ENCODE peak calls at places on chromosomes 5 and 9, in nine cellular contexts. L is stomach, Q is Panc1, I is HCT116, Z is sigmoid colon, B is GM23338, W is GM12878, D is transverse colon, J is H1. E is an unnamed sample. For H3K4me1, the result is how much of the 10 kb centered on the place peaks cover.

GRCh38 chr5:131328536-131329186 is 64.8 kb downstream of the CDC42SE2 start:
- DNase-seq in J (no peak), B (no peak), I (peak), W (no peak), L (no peak), Z (no peak), D (no peak), Q (peak), E (no peak)

GRCh38 chr5:127051591-127051990 is 21.2 kb upstream of the MARCHF3 start:
- DNase-seq in Q (no peak), I (no peak), B (no peak), J (no peak), Z (no peak), D (no peak), W (no peak), L (no peak), E (no peak)

GRCh38 chr9:104304925-104305324 is 199.1 kb upstream of the OR13F1 start:
- DNase-seq in L (no peak), Q (no peak), D (no peak), Z (no peak), I (no peak), B (peak), J (no peak), W (no peak), E (no peak)

GRCh38 chr9:114051281-114051680 is 26.8 kb downstream of the AMBP start:
- DNase-seq in W (no peak), J (no peak), D (no peak), B (no peak), Q (no peak), Z (no peak), I (no peak), L (no peak), E (no peak)

GRCh38 chr9:110383491-110383890 is 45.8 kb upstream of the TXNDC8 start:
- DNase-seq in L (no peak), D (no peak), Z (no peak), J (no peak), B (no peak), Q (no peak), W (no peak), I (no peak), E (no peak)

GRCh38 chr9:91166796-91167366 is 194.8 kb downstream of the AUH start:
- DNase-seq in Q (no peak), I (no peak), L (peak), B (peak), Z (no peak), W (no peak), J (no peak), D (peak), E (no peak)

GRCh38 chr5:32090026-32090754 is 83.9 kb downstream of the GOLPH3 start:
- DNase-seq in D (no peak), Q (no peak), Z (no peak), J (no peak), W (no peak), L (no peak), B (no peak), I (no peak), E (no peak)

GRCh38 chr5:87393331-87393730 is 19.4 kb downstream of the CCNH start:
- DNase-seq in B (no peak), I (no peak), Q (peak), Z (no peak), J (no peak), D (no peak), L (no peak), W (no peak), E (no peak)

GRCh38 chr5:81825237-81825636 is 74.3 kb upstream of the SSBP2 start:
- DNase-seq in Z (peak), J (no peak), I (no peak), Q (no peak), W (no peak), B (no peak), D (peak), L (peak), E (no peak)

GRCh38 chr5:84255318-84255717 is 129.4 kb downstream of the EDIL3 start:
- DNase-seq in W (no peak), D (no peak), I (peak), Q (no peak), J (no peak), B (peak), Z (no peak), L (no peak), E (no peak)

GRCh38 chr5:168712280-168712924 is 133.2 kb upstream of the PANK3 start:
- DNase-seq in B (peak), D (no peak), I (peak), J (peak), W (no peak), Z (no peak), L (no peak), Q (peak), E (no peak)

GRCh38 chr9:126228779-126229444 is 97.7 kb upstream of the MVB12B start:
- DNase-seq in D (peak), W (no peak), L (peak), I (peak), Q (peak), B (peak), J (peak), Z (peak), E (peak)

GRCh38 chr9:19999491-20000057 is 210.7 kb upstream of the SLC24A2 start:
- DNase-seq in W (peak), Z (no peak), L (no peak), I (peak), B (no peak), J (no peak), D (no peak), Q (peak), E (no peak)
- TF ChIP-seq POLR2AphosphoS5 in W (no peak), Z (no peak), L (no peak), I (no peak), B (no peak), J (no peak), D (no peak), Q (no peak), E (no peak)

DNA sequence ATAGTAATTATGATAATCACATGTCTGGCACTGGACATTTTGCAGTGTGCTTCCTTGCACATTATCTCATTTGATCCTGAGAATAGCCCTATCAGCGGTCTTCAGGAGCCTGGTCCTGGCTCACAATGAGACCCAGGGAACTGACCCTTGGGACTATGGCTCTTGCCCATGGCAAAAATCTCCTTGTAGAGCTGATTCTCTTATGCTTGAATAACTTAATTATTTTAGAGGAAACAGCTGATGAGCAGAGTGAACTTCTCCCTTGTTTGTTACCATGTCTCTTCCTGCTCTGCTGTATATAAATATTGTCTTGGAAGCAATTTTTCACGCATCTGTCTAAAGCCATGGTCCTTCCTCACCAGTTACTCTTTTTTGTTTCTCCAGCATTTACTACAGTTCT is 272.6 kb downstream of the NR3C1 start:
- DNase-seq in J (no peak), B (no peak), L (no peak), D (no peak), Z (no peak), Q (no peak), I (no peak), W (no peak), E (no peak)
- H3K4me1 ChIP-seq in J (under half), B (under half), L (under half), D (under half), Z (under half), Q (under half), I (under half), W (under half), E (under half)

DNA sequence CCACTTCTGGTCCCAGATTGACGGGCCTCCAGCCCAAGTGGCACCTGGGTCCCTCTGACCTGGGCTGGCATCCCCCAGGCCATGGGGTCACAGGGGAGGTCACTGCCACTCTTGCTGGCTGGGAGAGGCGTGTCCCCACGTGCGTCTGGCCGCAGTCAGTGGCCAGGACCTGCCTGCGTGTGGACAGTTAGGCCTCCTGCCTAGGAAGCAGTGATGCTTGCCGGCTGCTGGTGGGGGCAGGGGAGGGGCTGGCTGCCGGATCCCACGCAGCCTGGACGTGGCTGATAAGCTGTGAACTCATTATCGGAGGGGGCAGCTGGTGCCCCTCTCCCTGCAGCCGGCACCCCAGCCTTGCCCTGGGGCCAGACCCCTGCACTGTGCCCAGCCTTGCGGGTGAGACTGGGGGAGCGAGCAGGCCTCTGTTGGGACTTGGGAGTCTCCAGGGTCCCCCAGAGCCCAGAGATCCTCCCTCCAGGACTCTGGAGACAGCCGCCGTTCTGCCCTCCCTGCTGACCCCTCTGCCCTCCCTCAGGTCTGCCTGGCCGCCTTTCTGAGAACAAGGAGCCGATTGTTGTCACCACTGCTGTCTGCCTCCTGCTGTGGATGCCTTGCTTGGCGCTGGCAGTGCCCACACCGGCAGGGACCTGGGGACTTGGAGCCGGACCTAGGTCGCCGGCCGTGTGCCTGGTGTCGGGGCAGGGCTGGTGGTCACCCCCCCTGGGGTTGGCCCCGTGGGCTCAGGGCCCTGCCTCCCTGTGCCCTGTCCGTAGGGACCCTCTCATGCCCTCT is 12.3 kb downstream of the RXRA start:
- DNase-seq in B (no peak), L (peak), Z (no peak), J (no peak), W (no peak), Q (no peak), I (no peak), D (no peak), E (no peak)
- H3K4me3 ChIP-seq in B (no peak), L (peak), Z (peak), J (no peak), W (no peak), Q (no peak), I (no peak), D (no peak), E (no peak)

GRCh38 chr9:121354141-121354540 is 15.9 kb downstream of the STOM start:
- DNase-seq in W (no peak), B (no peak), I (no peak), Z (no peak), D (peak), L (no peak), J (no peak), Q (no peak), E (no peak)
- TF ChIP-seq POLR2AphosphoS5 in W (no peak), B (no peak), I (no peak), Z (no peak), D (no peak), L (peak), J (no peak), Q (no peak), E (peak)

DNA sequence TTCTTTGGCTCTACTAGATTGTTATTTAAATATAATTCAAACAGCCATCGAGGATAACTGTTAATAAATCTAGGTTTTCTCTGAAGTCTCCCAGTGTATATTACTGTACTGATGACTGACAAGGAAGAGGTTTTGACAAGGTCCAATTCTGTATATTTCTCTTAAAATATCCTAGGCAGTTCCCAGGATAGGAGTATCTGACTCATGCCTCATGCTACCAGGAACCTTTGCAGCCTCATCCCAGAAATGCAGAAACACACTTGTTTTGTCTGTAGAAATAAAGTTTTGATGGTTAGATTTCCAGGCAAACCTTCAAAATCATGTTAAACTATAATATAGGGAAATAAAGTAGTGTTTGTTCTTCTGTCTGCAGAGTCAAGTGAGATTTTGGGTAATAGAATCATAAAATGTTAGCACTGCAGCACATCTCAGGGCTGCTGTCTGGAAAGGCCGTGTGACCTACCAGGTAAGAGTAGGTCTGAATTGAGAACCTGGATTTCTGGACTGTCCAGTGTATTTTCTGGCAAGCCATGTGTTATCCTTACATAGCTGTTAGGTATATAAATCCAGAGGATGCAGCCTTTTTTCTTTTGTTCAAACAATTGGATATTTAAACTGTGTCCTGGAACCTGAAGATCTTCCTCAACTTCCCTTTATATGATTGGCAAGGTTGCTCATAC is 8.3 kb downstream of the UBE2D2 start:
- DNase-seq in D (no peak), Q (no peak), Z (no peak), L (no peak), J (no peak), I (no peak), B (no peak), W (no peak), E (no peak)
- H3K4me1 ChIP-seq in D (under half), Q (under half), Z (under half), L (half or more), J (under half), I (under half), B (under half), W (under half), E (under half)

GRCh38 chr9:128765499-128765898 is 6.2 kb downstream of the ZER1 start:
- DNase-seq in J (no peak), W (no peak), B (no peak), I (no peak), D (no peak), Z (no peak), Q (no peak), L (no peak), E (no peak)

GRCh38 chr9:128771094-128771721 is 519 bp downstream of the ZER1 start:
- DNase-seq in D (peak), J (no peak), Q (no peak), L (no peak), B (no peak), I (no peak), W (no peak), Z (no peak), E (peak)

GRCh38 chr9:128771745-128772519 is at the start of gene ZER1:
- DNase-seq in I (peak), L (peak), Q (no peak), D (peak), Z (peak), B (peak), W (peak), J (peak), E (peak)

GRCh38 chr9:128770286-128770685 is 1.4 kb downstream of the ZER1 start:
- DNase-seq in W (no peak), B (no peak), Q (no peak), I (no peak), L (no peak), D (no peak), Z (no peak), J (no peak), E (no peak)

GRCh38 chr9:128768581-128768980 is 3.1 kb downstream of the ZER1 start:
- DNase-seq in Z (no peak), W (no peak), B (no peak), J (no peak), D (no peak), L (no peak), I (no peak), Q (no peak), E (no peak)
- H3K4me3 ChIP-seq in Z (no peak), W (no peak), B (no peak), J (no peak), D (no peak), L (no peak), I (no peak), Q (no peak), E (no peak)

GRCh38 chr5:73448451-73449136 is at the start of gene FOXD1:
- DNase-seq in J (no peak), B (peak), I (peak), Q (peak), Z (peak), W (no peak), L (peak), D (peak), E (peak)
- TF ChIP-seq POLR2AphosphoS5 in J (no peak), B (no peak), I (peak), Q (peak), Z (no peak), W (no peak), L (no peak), D (peak), E (no peak)

GRCh38 chr5:68287976-68288755 is 72.6 kb downstream of the PIK3R1 start:
- DNase-seq in B (peak), Z (peak), I (no peak), J (no peak), Q (no peak), D (peak), W (peak), L (peak), E (peak)
- H3K4me1 ChIP-seq in B (under half), Z (under half), I (under half), J (under half), Q (under half), D (half or more), W (half or more), L (half or more), E (under half)

GRCh38 chr5:134467231-134467630 is 55.5 kb upstream of the CDKN2AIPNL start:
- DNase-seq in I (no peak), Z (no peak), L (no peak), Q (no peak), D (no peak), B (no peak), J (no peak), W (no peak), E (no peak)
- H3K4me3 ChIP-seq in I (peak), Z (peak), L (peak), Q (no peak), D (no peak), B (peak), J (no peak), W (no peak), E (no peak)

GRCh38 chr5:141175933-141176332 is 1.7 kb upstream of the PCDHB8 start:
- DNase-seq in Z (no peak), L (no peak), D (no peak), J (no peak), Q (no peak), B (no peak), W (no peak), I (no peak), E (no peak)
- TF ChIP-seq POLR2AphosphoS5 in Z (no peak), L (no peak), D (no peak), J (no peak), Q (no peak), B (no peak), W (no peak), I (no peak), E (no peak)

E was measured in prostate gland.